ENCODE peak calls at places on chromosomes 1 and 21, in six cellular contexts. U, Z, I, J, Q and X are unnamed samples.

GRCh38 chr1:117673405-117673804 is 67.6 kb downstream of the TENT5C start:
- DNase-seq in U (no peak), Z (no peak), I (no peak), J (no peak), Q (no peak), X (no peak)

GRCh38 chr1:195376190-195376589 is 1232.0 kb downstream of the KCNT2 start:
- DNase-seq in U (no peak), Z (no peak), I (no peak), J (no peak), Q (no peak), X (no peak)

GRCh38 chr1:156080598-156081173 is 1.6 kb downstream of the MEX3A start:
- DNase-seq in U (no peak), Z (no peak), I (no peak), J (no peak), Q (no peak), X (no peak)

GRCh38 chr1:156677616-156678596 is 699 bp upstream of the NES start:
- DNase-seq in U (peak), Z (no peak), I (peak), J (peak), Q (peak), X (peak)

GRCh38 chr21:27759820-27760219 is 792.9 kb upstream of the ADAMTS5 start:
- DNase-seq in U (no peak), Z (no peak), I (no peak), J (no peak), Q (no peak), X (no peak)

GRCh38 chr1:199205740-199206139 is 566.9 kb downstream of the PTPRC start:
- DNase-seq in U (no peak), Z (no peak), I (no peak), J (no peak), Q (no peak), X (no peak)

GRCh38 chr1:39954261-39954869 is 580 bp upstream of the MFSD2A start:
- DNase-seq in U (peak), Z (no peak), I (no peak), J (no peak), Q (no peak), X (no peak)

GRCh38 chr1:79982218-79982617 is 975.7 kb upstream of the ADGRL4 start:
- DNase-seq in U (peak), Z (no peak), I (no peak), J (no peak), Q (no peak), X (peak)

GRCh38 chr1:156796340-156797097 is 20.1 kb downstream of the SH2D2A start:
- DNase-seq in U (no peak), Z (no peak), I (no peak), J (no peak), Q (no peak), X (no peak)

GRCh38 chr1:40662864-40663263 is 2.6 kb downstream of the RIMS3 start:
- DNase-seq in U (peak), Z (no peak), I (no peak), J (no peak), Q (no peak), X (no peak)

GRCh38 chr1:94101613-94101940 is 19.4 kb downstream of the ABCA4 start:
- DNase-seq in U (no peak), Z (no peak), I (no peak), J (no peak), Q (no peak), X (no peak)

GRCh38 chr1:2408456-2408855 is 3.9 kb downstream of the PEX10 start:
- DNase-seq in U (no peak), Z (no peak), I (no peak), J (no peak), Q (no peak), X (no peak)